ENCODE peak calls at places on chromosomes 4 and X, in four cellular contexts. J is SK-N-SH, Q is HepG2, F is K562. P is an unnamed sample.
A peak's percentile ranks its signal among the peaks of the same experiment; 100 is the strongest.

GRCh38 chrX:9195199-9195880 is 161.4 kb upstream of the FAM9B start:
- DNase-seq in F (no peak), J (no peak), Q (no peak), P (no peak)

GRCh38 chrX:18026171-18026570 is 165.1 kb upstream of the RAI2 start:
- DNase-seq in J (no peak), F (no peak), Q (no peak), P (no peak)

GRCh38 chr4:157128395-157128794 is 52.4 kb downstream of the GLRB start:
- DNase-seq in Q (no peak), J (peak; percentile 1), F (no peak), P (peak; percentile 15)

GRCh38 chr4:866761-867390 is 40.9 kb upstream of the CPLX1 start:
- DNase-seq in J (no peak), F (peak; percentile 14), Q (no peak), P (no peak)

GRCh38 chr4:34279011-34279410 is 1965.3 kb downstream of the ARAP2 start:
- DNase-seq in Q (no peak), F (no peak), J (no peak), P (no peak)

GRCh38 chr4:30716158-30716557 is 4.0 kb upstream of the PCDH7 start:
- DNase-seq in Q (peak; percentile 2), F (no peak), J (peak; percentile 40), P (peak; percentile 72)

GRCh38 chrX:33195698-33196097 is 15.7 kb downstream of the DMD start:
- DNase-seq in J (no peak), F (no peak), Q (no peak), P (no peak)

GRCh38 chr4:101158136-101158485 is 189.2 kb downstream of the PPP3CA start:
- DNase-seq in Q (no peak), J (no peak), F (no peak), P (no peak)

GRCh38 chr4:125572601-125573000 is 257.8 kb downstream of the FAT4 start:
- DNase-seq in J (no peak), Q (no peak), F (no peak), P (no peak)

GRCh38 chr4:102696763-102697162 is 64.0 kb downstream of the MANBA start:
- DNase-seq in F (no peak), J (no peak), Q (no peak), P (no peak)

GRCh38 chrX:39888730-39889129 is 209.0 kb downstream of the BCOR start:
- DNase-seq in F (no peak), Q (no peak), J (no peak), P (no peak)
- TF ChIP-seq ELF1 in F (no peak), Q (no peak), J (no peak), P (no peak)

GRCh38 chr4:16439003-16439402 is 212.7 kb upstream of the TAPT1 start:
- DNase-seq in Q (no peak), J (no peak), F (no peak), P (no peak)
- TF ChIP-seq SIN3A in Q (no peak), J (no peak), F (no peak), P (no peak)

GRCh38 chr4:51958199-51958968 is 61.8 kb downstream of the LRRC66 start:
- DNase-seq in F (no peak), J (no peak), Q (no peak), P (no peak)

GRCh38 chr4:51963871-51964513 is 56.2 kb downstream of the LRRC66 start:
- DNase-seq in F (no peak), J (no peak), Q (no peak), P (no peak)

GRCh38 chr4:51965862-51966261 is 54.3 kb downstream of the LRRC66 start:
- DNase-seq in J (no peak), Q (no peak), F (no peak), P (no peak)

GRCh38 chr4:51960486-51960885 is 59.7 kb downstream of the LRRC66 start:
- DNase-seq in J (no peak), Q (no peak), F (no peak), P (no peak)
- TF ChIP-seq YY1 in J (no peak), Q (no peak), F (no peak), P (no peak)

GRCh38 chrX:80747832-80748231 is 61.8 kb downstream of the BRWD3 start:
- DNase-seq in F (no peak), J (no peak), Q (no peak), P (no peak)
- TF ChIP-seq ELF1 in F (no peak), J (no peak), Q (no peak), P (no peak)